ENCODE peak calls at places on chromosomes 1 and 21, in eight cellular contexts. D is A549, W is K562, C is H1, H is tibial nerve, I is transverse colon, Z is upper lobe of left lung, S is suprapubic skin. Y is an unnamed sample. For H3K4me1, the result is how much of the 10 kb centered on the place peaks cover.

GRCh38 chr1:43227138-43227836 is 42.5 kb upstream of the TMEM125 start:
- DNase-seq in W (peak), Z (peak), D (peak), I (peak), S (peak), C (peak), H (peak), Y (peak)

GRCh38 chr1:229041946-229042345 is 229.0 kb upstream of the RAB4A start:
- DNase-seq in H (no peak), D (no peak), C (no peak), W (no peak), Z (peak), S (no peak), I (no peak), Y (no peak)

GRCh38 chr21:16213518-16213917 is 483.7 kb downstream of the USP25 start:
- DNase-seq in I (no peak), W (no peak), Z (no peak), H (no peak), D (no peak), S (no peak), C (no peak), Y (no peak)

GRCh38 chr1:27314169-27314568 is 7.8 kb upstream of the TMEM222 start:
- DNase-seq in Z (no peak), D (no peak), H (no peak), S (no peak), W (no peak), C (no peak), I (no peak), Y (no peak)

GRCh38 chr1:109792056-109792831 is 28.5 kb upstream of the EPS8L3 start:
- DNase-seq in D (peak), C (no peak), I (peak), S (peak), H (peak), Z (no peak), W (peak), Y (peak)

GRCh38 chr1:61639218-61639617 is 85.7 kb downstream of the TM2D1 start:
- DNase-seq in C (no peak), W (no peak), Z (no peak), S (no peak), I (no peak), D (no peak), H (peak), Y (no peak)

GRCh38 chr1:22289251-22289995 is 146.5 kb upstream of the WNT4 start:
- DNase-seq in S (peak), W (no peak), I (no peak), C (no peak), H (no peak), D (no peak), Z (no peak), Y (no peak)

GRCh38 chr1:109791495-109792040 is 27.8 kb upstream of the EPS8L3 start:
- DNase-seq in I (peak), W (no peak), H (no peak), Z (no peak), D (no peak), C (no peak), S (peak), Y (peak)

GRCh38 chr1:71080178-71080781 is 555 bp downstream of the ZRANB2 start:
- DNase-seq in S (no peak), C (no peak), Z (no peak), W (peak), I (no peak), D (peak), H (peak), Y (no peak)

GRCh38 chr1:161171696-161172095 is 5.5 kb downstream of the PPOX start:
- DNase-seq in D (no peak), Z (no peak), I (no peak), C (no peak), S (no peak), H (no peak), W (no peak), Y (no peak)

GRCh38 chr1:172845371-172845770 is 186.5 kb downstream of the FASLG start:
- DNase-seq in H (no peak), I (no peak), W (peak), S (no peak), C (no peak), D (no peak), Z (no peak), Y (no peak)

GRCh38 chr1:184060316-184060715 is 8.8 kb downstream of the TSEN15 start:
- DNase-seq in I (no peak), W (no peak), Z (no peak), S (no peak), H (no peak), D (no peak), C (no peak), Y (no peak)

GRCh38 chr1:202692959-202693555 is 17.2 kb downstream of the SYT2 start:
- DNase-seq in W (peak), Z (no peak), D (peak), I (peak), C (no peak), H (peak), S (no peak), Y (no peak)

GRCh38 chr1:35505911-35506798 is 51.0 kb downstream of the KIAA0319L start:
- DNase-seq in Z (no peak), D (peak), W (peak), I (peak), H (no peak), S (no peak), C (no peak), Y (no peak)

GRCh38 chr1:233912447-233912846 is 8.0 kb downstream of the SLC35F3 start:
- DNase-seq in I (no peak), D (no peak), C (no peak), Z (no peak), W (peak), H (no peak), S (no peak), Y (no peak)

GRCh38 chr1:91744973-91745648 is 140.8 kb downstream of the TGFBR3 start:
- DNase-seq in D (no peak), I (no peak), C (no peak), H (peak), W (no peak), Z (no peak), S (no peak), Y (peak)

GRCh38 chr1:164519426-164519825 is 39.6 kb upstream of the PBX1 start:
- DNase-seq in W (no peak), D (no peak), S (no peak), C (no peak), H (no peak), I (no peak), Z (no peak), Y (no peak)

GRCh38 chr1:43454270-43455011 is 710 bp upstream of the HYI start:
- DNase-seq in S (peak), H (peak), W (peak), C (peak), D (no peak), Z (no peak), I (peak), Y (peak)

GRCh38 chr1:162689745-162690671 is 57.7 kb downstream of the DDR2 start:
- DNase-seq in W (no peak), H (no peak), S (no peak), I (no peak), C (no peak), D (no peak), Z (no peak), Y (no peak)

GRCh38 chr1:245353411-245353810 is 198.6 kb downstream of the KIF26B start:
- DNase-seq in W (no peak), Z (no peak), I (no peak), C (no peak), S (no peak), H (no peak), D (no peak), Y (no peak)

GRCh38 chr1:14334336-14335176 is 263.9 kb upstream of the KAZN start:
- DNase-seq in S (no peak), Z (no peak), H (no peak), D (no peak), I (no peak), W (peak), C (no peak), Y (no peak)

GRCh38 chr1:19206947-19207346 is 3.1 kb downstream of the UBR4 start:
- DNase-seq in H (no peak), S (no peak), Z (no peak), C (no peak), I (no peak), D (no peak), W (peak), Y (no peak)

GRCh38 chr1:232511172-232511571 is 118.8 kb downstream of the SIPA1L2 start:
- DNase-seq in C (no peak), S (no peak), I (no peak), H (no peak), Z (no peak), D (peak), W (no peak), Y (no peak)

GRCh38 chr1:93804412-93804811 is 74.6 kb downstream of the DNTTIP2 start:
- DNase-seq in S (no peak), Z (no peak), H (no peak), I (no peak), C (no peak), D (peak), W (no peak), Y (no peak)

GRCh38 chr1:7299994-7300393 is 471.1 kb upstream of the VAMP3 start:
- DNase-seq in Z (no peak), S (peak), C (no peak), W (no peak), H (no peak), I (no peak), D (peak), Y (no peak)

GRCh38 chr1:219442575-219442974 is 170.3 kb downstream of the ZC3H11B start:
- DNase-seq in S (no peak), I (no peak), Z (no peak), C (no peak), H (no peak), W (no peak), D (no peak), Y (no peak)

GRCh38 chr21:28298251-28298672 is 694.4 kb downstream of the LTN1 start:
- DNase-seq in D (no peak), W (no peak), S (no peak), H (no peak), Z (no peak), C (no peak), I (no peak), Y (no peak)

GRCh38 chr21:34807146-34807880 is 138.5 kb downstream of the CLIC6 start:
- DNase-seq in S (no peak), D (peak), Z (no peak), C (no peak), I (no peak), H (no peak), W (no peak), Y (no peak)

GRCh38 chr1:182484531-182485257 is 34.7 kb downstream of the RGSL1 start:
- DNase-seq in Z (no peak), C (peak), I (no peak), D (peak), S (no peak), W (peak), H (no peak), Y (no peak)

DNA sequence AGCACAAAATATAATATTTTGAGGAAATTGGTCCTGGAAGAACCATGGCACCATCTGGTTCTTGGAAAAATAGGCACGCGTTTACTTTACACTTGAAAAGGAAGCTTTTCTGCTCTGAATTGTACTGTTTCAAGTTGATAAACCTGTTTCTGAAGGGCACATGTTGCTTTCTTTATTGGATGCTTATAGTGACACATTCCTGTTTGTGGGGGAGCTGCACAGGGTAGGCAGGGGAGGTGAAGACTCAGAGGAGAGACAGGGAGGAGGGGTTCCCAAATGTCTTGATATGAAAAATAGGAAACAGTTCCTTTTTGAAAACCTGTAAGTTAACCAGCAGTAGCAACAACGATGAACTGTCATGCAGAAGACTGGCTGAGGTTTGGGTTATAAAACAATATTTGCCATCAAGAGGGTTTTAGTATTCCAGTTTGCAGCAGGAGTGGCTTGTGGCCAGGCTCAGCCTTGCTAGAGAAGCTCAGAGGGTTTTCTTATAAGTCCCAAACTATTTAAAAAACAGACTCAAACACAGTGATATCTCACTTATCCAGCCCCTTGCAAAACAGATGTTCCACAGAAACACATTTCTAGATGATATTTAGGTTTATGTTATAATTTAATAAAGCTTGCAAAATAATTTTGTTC is 127.0 kb upstream of the MROH9 start:
- DNase-seq in D (no peak), S (no peak), Z (no peak), C (no peak), I (no peak), H (no peak), W (no peak), Y (no peak)
- H3K4me1 ChIP-seq in D (under half), S (under half), Z (under half), C (under half), I (under half), H (under half), W (under half), Y (under half)

DNA sequence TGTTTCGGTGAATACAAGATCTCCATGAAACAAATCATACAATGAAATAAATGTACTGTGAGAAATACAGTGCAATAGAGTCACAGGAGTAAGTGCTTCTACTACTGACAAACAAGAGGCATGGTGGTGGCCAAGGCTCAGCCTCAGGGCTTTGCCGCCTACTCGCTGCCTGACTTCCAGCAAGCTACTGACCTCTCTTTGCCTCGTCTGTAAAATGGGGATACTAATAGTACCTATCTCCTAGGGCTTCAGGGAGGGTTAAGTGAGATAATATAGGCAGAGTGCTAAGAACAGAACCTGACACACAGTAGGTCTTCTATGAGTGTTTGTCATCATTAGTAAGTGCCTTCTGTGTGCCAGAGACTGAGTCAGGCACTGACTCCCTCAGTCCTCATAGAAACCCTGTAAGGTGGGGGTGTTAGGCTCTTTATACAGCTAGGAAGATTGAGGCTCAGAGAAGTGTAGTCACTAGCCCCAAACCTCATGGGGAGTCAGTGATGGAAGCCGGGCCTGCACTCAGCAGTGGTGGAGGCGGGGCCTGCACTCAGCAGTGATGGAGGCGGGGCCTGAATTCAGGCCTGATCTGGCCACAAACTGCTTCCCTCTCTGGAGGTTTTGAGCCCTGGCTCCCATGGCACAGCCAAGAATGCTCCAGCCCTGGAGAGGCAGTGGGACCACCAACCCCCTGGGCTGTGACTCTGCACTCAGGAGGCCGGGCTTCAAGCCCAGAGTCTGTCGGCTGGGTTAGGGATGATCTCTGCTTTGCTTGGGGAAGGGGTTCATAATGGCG is 6.8 kb downstream of the BSND start:
- DNase-seq in H (no peak), W (peak), S (no peak), D (no peak), I (no peak), Z (no peak), C (no peak), Y (no peak)
- TF ChIP-seq EP300 in H (no peak), W (no peak), S (no peak), D (no peak), I (no peak), Z (no peak), C (no peak), Y (no peak)

DNA sequence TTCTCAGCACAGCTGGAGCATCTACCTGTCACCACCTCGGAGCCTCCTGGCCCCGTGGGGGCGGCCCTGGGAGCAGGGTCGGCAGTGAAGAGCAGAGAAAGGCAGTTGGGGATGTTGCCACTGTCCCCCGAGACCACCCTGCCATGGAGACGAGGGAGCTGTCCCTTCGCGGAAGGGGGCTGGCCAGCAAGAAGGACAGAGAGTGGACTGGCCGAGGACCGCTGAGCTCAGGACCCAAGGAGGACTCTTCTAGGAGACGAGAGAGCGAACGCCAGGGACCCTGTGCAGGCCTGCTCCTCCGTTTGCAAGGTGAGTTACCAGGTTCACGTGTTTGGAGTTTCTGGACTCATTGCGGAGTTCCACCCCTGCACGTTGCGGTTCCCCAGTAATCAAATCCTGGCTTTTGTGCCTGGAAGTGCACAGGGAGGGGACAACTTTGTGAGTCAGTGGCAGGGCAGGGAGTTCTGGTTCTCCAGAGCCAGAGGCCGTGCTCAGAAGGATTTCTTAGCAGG is 5.6 kb upstream of the POFUT2 start:
- DNase-seq in Z (no peak), S (peak), I (no peak), W (no peak), H (no peak), C (no peak), D (no peak), Y (peak)
- H3K4me1 ChIP-seq in Z (under half), S (half or more), I (under half), W (under half), H (under half), C (under half), D (under half), Y (half or more)

DNA sequence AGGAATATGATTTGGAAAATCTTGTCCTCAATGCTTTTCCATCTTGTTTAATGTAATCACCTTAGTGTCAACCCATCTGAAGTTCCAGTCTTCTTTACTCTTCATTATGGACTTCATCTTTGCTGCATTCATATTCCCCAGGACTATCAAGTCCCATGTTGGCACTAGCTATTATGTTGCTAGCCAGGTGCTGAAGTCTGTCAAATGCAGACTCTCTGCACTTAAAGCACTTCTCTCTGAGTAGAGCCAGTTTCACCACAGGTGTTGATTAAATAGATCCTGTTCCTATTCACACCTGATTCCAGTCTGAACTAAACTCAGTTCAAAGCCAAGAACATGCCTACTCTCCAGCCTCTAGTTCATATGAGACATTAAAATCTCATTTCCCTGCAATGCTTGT is 75.0 kb upstream of the PKN2 start:
- DNase-seq in C (no peak), Z (no peak), I (no peak), W (no peak), D (no peak), S (no peak), H (no peak), Y (no peak)
- TF ChIP-seq EP300 in C (no peak), Z (no peak), I (no peak), W (no peak), D (no peak), S (no peak), H (no peak), Y (no peak)

DNA sequence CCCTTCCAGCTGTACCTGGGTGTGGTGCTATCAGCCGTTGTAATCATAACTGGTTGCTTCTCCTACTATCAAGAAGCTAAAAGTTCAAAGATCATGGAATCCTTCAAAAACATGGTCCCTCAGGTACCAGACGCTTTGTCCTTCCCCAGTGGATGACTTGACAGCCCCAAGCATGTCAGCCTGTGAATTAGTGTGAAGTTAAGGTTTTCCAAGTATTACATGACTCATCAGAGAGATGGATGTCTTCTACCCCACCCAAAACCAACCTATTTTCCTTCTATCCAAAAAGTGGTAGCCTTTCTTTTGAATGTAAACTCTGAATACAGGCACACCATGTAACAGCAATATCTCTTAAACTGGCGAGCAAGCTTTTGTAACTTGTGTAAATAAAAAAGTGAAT is 15.1 kb downstream of the ATP1A1 start:
- DNase-seq in Z (no peak), W (peak), C (no peak), I (no peak), D (no peak), S (no peak), H (no peak), Y (no peak)
- H3K4me1 ChIP-seq in Z (half or more), W (under half), C (under half), I (under half), D (under half), S (under half), H (under half), Y (under half)

DNA sequence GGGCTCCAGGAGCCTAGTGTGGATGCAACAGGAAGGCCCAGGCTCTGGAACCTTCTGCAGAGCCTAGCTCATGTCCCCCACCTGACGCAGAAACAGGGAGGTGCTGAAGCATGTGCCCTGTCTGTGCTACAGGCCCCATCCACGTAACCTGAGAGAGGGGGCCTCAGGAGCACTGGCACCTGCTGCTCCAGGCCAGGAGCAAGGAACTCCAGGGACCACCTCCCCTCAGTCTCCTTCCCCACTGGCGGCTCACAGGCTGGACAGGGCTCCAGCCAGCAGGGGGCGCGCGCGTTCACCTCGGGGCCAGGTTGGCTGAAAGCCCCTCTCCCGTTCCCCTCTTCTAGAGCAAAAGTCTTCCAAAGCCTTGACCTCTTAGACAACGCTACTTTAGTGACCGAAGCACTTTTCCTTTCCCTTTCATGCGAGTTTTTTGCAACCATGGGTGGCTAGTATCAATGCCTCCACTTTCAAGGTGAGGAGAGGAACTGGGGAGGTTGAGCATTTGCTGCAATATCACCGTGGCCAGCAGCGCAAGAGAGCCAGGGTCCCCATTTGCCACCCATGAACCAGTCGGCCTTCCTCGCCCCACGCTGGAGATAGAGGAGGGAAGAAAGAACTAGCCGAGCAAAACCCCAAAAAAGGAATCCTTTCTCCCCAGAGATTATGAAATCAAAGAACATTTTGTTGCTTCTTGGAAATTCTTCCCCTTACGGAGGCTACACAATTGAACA is 52.4 kb upstream of the GPR157 start:
- DNase-seq in H (peak), C (no peak), S (no peak), D (peak), I (peak), Z (peak), W (peak), Y (peak)
- TF ChIP-seq EP300 in H (peak), C (no peak), S (no peak), D (no peak), I (no peak), Z (no peak), W (no peak), Y (no peak)

Y was measured in sigmoid colon.